ENCODE peak calls at places on chromosomes 2 and 18, in four cellular contexts. J, R, N and F are unnamed samples.
A peak's percentile ranks its signal among the peaks of the same experiment; 100 is the strongest.

GRCh38 chr2:233705911-233706506 is 6.7 kb upstream of the UGT1A5 start:
- DNase-seq in J (no peak), R (no peak), N (peak; percentile 52), F (no peak)

GRCh38 chr2:64819774-64820688 is 166.3 kb upstream of the SERTAD2 start:
- DNase-seq in R (no peak), J (no peak), N (peak; percentile 32), F (no peak)

GRCh38 chr2:173353556-173353955 is 1.1 kb upstream of the CDCA7 start:
- DNase-seq in N (no peak), R (no peak), J (no peak), F (no peak)

GRCh38 chr2:85457877-85458316 is 39.4 kb downstream of the SH2D6 start:
- DNase-seq in J (peak; percentile 95), N (peak; percentile 50), R (no peak), F (no peak)

GRCh38 chr2:8679827-8680731 is 1.8 kb upstream of the ID2 start:
- DNase-seq in R (peak; percentile 27), N (peak; percentile 70), J (peak; percentile 88), F (peak; percentile 44)

GRCh38 chr18:60556326-60556725 is 183.8 kb upstream of the MC4R start:
- DNase-seq in N (no peak), J (no peak), R (no peak), F (no peak)

GRCh38 chr18:39313992-39314391 is 1748.4 kb upstream of the CELF4 start:
- DNase-seq in R (no peak), N (no peak), J (no peak), F (no peak)

GRCh38 chr2:112312821-112313220 is 37.4 kb downstream of the ZC3H6 start:
- DNase-seq in J (no peak), N (no peak), R (no peak), F (no peak)

GRCh38 chr2:59034791-59035190 is 793.7 kb upstream of the FANCL start:
- DNase-seq in J (no peak), N (no peak), R (peak; percentile 29), F (no peak)

GRCh38 chr18:45046226-45046625 is 365.5 kb downstream of the SETBP1 start:
- DNase-seq in N (no peak), J (no peak), R (no peak), F (no peak)

GRCh38 chr2:204015118-204015842 is 78.7 kb downstream of the ICOS start:
- DNase-seq in R (no peak), J (no peak), N (no peak), F (no peak)

GRCh38 chr2:24456610-24457556 is 34.2 kb upstream of the NCOA1 start:
- DNase-seq in R (peak; percentile 86), N (peak; percentile 54), J (peak; percentile 21), F (peak; percentile 75)

GRCh38 chr2:223549215-223549614 is 52.9 kb downstream of the SCG2 start:
- DNase-seq in J (peak; percentile 99), N (no peak), R (no peak), F (no peak)

GRCh38 chr18:22174341-22175148 is 5.2 kb downstream of the GATA6 start:
- DNase-seq in N (peak; percentile 36), J (no peak), R (no peak), F (no peak)

GRCh38 chr2:69694894-69695849 is 46.8 kb upstream of the ANXA4 start:
- DNase-seq in N (no peak), R (no peak), J (no peak), F (no peak)

GRCh38 chr2:136238552-136239346 is 120.8 kb upstream of the CXCR4 start:
- DNase-seq in J (no peak), R (no peak), N (no peak), F (peak; percentile 43)

GRCh38 chr2:122808286-122808969 is 1053.0 kb downstream of the TSN start:
- DNase-seq in R (no peak), J (no peak), N (no peak), F (no peak)

GRCh38 chr18:79585395-79586370 is 93.9 kb upstream of the CTDP1 start:
- DNase-seq in R (peak; percentile 18), J (no peak), N (peak; percentile 6), F (no peak)

GRCh38 chr2:88897718-88898117 is 206.2 kb downstream of the RPIA start:
- DNase-seq in R (no peak), J (no peak), N (no peak), F (no peak)

GRCh38 chr2:227884511-227884947 is 13.1 kb downstream of the DAW1 start:
- DNase-seq in J (peak; percentile 73), N (peak; percentile 85), R (no peak), F (peak; percentile 46)

GRCh38 chr2:65880451-65880850 is 448.1 kb upstream of the SPRED2 start:
- DNase-seq in N (no peak), R (no peak), J (no peak), F (no peak)

GRCh38 chr2:53435610-53436009 is 332.0 kb upstream of the CHAC2 start:
- DNase-seq in N (no peak), R (no peak), J (no peak), F (no peak)

GRCh38 chr2:57049273-57049672 is 865.5 kb downstream of the CCDC85A start:
- DNase-seq in J (no peak), N (no peak), R (no peak), F (no peak)

GRCh38 chr2:177464549-177464948 is 72.0 kb downstream of the AGPS start:
- DNase-seq in J (no peak), N (no peak), R (no peak), F (no peak)

GRCh38 chr18:46771141-46771540 is 14.3 kb upstream of the ST8SIA5 start:
- DNase-seq in J (no peak), N (no peak), R (no peak), F (no peak)

DNA sequence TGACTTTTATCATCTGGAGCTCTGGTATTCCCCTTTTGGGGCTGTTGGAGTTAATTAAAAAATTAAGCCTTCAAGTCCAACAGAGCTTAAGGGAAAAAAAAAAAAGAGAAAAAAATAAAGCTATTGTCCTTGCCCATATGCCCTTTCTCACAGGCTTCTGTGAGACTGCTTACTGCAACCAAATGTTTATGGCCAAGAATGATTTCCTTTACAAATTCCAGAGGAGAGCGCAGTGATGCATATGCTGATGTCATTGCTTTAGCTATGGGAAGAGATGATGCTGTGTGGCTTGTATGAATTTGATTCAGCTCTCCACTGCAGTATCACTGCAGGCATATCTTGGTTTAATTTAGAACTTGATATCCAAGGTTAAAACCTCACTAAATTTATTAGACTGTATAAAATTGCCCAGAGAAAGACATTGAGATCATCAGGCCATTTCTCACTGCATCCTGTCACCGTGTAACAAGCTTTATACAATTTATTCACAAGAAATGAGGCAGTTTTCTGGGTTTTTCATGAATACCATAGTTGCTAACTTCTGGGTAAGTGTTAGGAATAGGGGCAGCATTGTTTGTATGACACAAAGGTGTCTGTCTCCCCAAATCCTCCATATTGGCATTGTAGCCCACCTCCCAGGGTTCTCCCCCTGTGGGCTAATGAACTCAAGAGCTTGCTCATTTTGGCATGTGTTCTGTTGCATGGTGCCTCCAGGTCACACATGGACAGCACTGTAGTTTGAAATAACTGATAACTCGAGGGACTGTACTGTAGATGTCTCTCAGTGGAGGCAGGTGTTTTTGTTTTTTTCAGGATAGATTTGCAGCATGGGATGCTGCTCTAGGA is 85.0 kb downstream of the TANC1 start:
- DNase-seq in N (no peak), J (no peak), R (no peak), F (peak; percentile 7)
- TF ChIP-seq POLR2A in N (no peak), J (no peak), R (no peak), F (no peak)

GRCh38 chr2:216502776-216503629 is 4.4 kb downstream of the RPL37A start:
- DNase-seq in R (no peak), J (no peak), N (no peak), F (no peak)

GRCh38 chr2:216499641-216500218 is 1.1 kb downstream of the RPL37A start:
- DNase-seq in R (no peak), N (no peak), J (no peak), F (peak; percentile 21)

GRCh38 chr2:216500572-216500971 is 1.9 kb downstream of the RPL37A start:
- DNase-seq in J (no peak), R (no peak), N (no peak), F (no peak)

GRCh38 chr2:216503697-216504375 is 5.2 kb downstream of the RPL37A start:
- DNase-seq in N (no peak), R (no peak), J (no peak), F (no peak)

DNA sequence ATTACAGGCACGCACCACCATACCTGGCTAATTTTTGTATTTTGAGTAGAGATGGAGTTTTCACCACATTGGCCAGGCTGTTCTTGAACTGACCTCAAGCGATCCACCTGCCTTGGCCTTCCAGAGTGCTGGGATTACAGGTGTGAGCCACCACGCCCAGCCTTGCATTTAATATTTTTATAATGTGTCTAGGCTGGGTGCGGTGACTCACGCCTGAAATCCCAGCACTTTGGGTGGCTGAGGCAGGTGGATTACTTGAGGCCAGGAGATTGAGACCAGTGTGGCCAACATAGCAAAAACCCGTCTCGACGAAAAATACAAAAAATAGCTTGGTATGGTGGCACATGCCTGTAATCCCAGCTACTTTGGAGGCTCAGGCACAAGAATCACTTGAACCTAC is 3.2 kb downstream of the RPL37A start:
- DNase-seq in J (no peak), N (peak; percentile 47), R (no peak), F (no peak)
- TF ChIP-seq POLR2A in J (no peak), N (no peak), R (no peak), F (no peak)

DNA sequence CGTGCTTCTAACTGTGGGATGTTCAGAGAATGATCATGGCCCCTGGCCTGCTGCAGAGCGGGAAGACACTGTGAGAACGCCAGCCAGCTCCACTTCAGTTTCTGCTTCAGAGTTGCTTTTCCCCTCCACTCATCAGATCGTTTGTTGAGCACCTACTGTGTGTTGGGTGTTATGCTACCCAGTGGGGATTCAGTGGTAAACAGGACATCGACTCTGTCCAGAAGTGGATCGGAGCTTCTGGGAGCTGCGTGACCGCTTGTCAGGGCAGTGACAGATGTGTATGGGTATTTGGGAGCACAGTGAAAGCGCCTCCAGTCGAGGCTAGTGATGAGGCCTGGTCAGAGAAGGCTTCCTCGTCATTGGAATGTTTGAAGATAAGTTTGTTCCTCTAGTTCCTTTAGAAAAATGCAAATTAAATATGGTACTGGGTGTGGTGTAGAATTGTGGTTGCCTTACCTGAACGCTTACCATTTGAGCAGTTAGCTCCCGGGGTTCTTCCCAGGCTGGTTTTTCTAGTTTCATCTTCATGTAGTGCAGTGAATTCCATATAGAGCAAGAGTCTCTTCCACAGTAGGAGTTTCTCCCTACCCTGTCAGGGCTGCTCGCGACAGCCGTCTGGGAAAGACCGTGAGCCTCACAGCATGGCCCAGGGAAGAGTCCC is 2.8 kb downstream of the RAB12 start:
- DNase-seq in J (no peak), R (no peak), N (no peak), F (no peak)
- TF ChIP-seq POLR2A in J (no peak), R (no peak), N (no peak), F (no peak)

DNA sequence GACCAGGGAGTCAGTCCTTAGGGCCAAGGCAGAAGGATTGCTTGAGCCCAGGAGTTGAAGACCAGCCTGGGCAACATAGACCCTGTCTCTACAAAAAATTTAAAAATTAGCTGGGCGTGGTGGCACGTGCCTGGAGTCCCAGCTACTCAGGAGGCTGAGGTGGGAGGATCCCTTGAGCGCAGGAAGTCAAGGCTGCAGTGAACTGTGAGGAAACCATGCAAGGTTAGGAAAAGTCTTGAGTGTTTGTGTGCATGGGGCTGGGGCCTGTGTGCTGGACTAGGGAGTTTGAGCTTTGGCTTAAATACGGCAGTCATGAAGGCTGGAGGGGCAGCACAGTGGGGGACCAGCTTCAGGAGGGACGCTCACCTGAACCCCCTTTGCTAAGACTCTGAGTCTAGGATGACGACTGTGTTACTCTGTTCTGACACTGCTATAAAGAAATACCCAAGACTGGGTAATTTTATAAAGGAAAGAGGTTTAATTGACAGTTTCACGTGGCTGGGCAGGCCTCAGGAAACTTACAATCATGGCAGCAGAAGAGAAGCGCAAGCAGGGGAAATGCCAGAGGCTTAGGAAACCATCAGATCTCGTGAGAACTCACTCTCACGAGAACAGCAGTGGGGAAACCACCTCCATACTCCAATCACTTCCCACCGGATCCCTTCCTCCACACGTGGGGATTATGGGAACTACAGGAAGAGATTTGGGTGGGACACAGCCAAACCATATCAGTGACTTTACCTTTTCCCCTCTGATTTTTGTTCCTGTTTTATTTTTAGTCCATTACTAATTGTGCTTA is 39.4 kb downstream of the GORASP2 start:
- DNase-seq in N (no peak), J (no peak), R (no peak), F (no peak)
- TF ChIP-seq POLR2A in N (no peak), J (no peak), R (no peak), F (no peak)